ENCODE peak calls at places on chromosomes 12 and 14, in nine cellular contexts. X, Q, O, Z, M, W, K, L and U are unnamed samples.

GRCh38 chr14:68246074-68246980 is 426.7 kb downstream of the RAD51B start:
- DNase-seq in Z (no peak), L (no peak), O (peak; percentile 18), Q (no peak), W (no peak), M (no peak), K (no peak), X (no peak), U (no peak)

GRCh38 chr12:46376579-46376978 is 4.0 kb upstream of the SLC38A2 start:
- DNase-seq in M (no peak), K (no peak), W (no peak), X (no peak), Z (no peak), O (no peak), L (no peak), Q (no peak), U (no peak)

GRCh38 chr14:101595349-101595748 is 34.1 kb downstream of the DIO3 start:
- DNase-seq in L (no peak), O (no peak), Z (no peak), Q (peak; percentile 6), W (no peak), M (no peak), K (peak; percentile 10), X (no peak), U (no peak)

GRCh38 chr12:47903927-47904646 is 707 bp downstream of the VDR start:
- DNase-seq in O (peak; percentile 33), M (peak; percentile 66), X (no peak), K (peak; percentile 66), L (no peak), Q (peak; percentile 49), Z (peak; percentile 20), W (peak; percentile 73), U (peak; percentile 91)

GRCh38 chr14:76923422-76924362 is 97.5 kb downstream of the LRRC74A start:
- DNase-seq in M (no peak), W (no peak), Z (peak; percentile 71), O (no peak), Q (no peak), K (no peak), X (no peak), L (no peak), U (peak; percentile 19)

GRCh38 chr12:1064317-1064716 is 73.3 kb downstream of the ERC1 start:
- DNase-seq in K (no peak), M (no peak), W (no peak), X (no peak), O (no peak), Q (no peak), L (no peak), Z (no peak), U (no peak)

GRCh38 chr14:80933282-80933681 is 8.3 kb downstream of the CEP128 start:
- DNase-seq in K (no peak), Z (no peak), O (no peak), Q (no peak), X (no peak), L (no peak), W (no peak), M (no peak), U (no peak)

GRCh38 chr12:9256341-9256740 is 48.1 kb upstream of the PZP start:
- DNase-seq in K (no peak), O (no peak), X (no peak), W (no peak), Z (peak; percentile 22), Q (no peak), L (no peak), M (no peak), U (no peak)

GRCh38 chr12:108570743-108571603 is 8.6 kb downstream of the ISCU start:
- DNase-seq in Q (no peak), W (no peak), O (no peak), M (no peak), Z (peak; percentile 57), X (peak; percentile 30), K (no peak), L (peak; percentile 69), U (peak; percentile 23)

GRCh38 chr12:111434680-111435338 is 29.1 kb downstream of the SH2B3 start:
- DNase-seq in M (no peak), L (no peak), Z (peak; percentile 41), W (no peak), Q (peak; percentile 81), O (peak; percentile 59), X (no peak), K (peak; percentile 87), U (peak; percentile 60)

GRCh38 chr14:67680121-67680602 is 5.7 kb upstream of the VTI1B start:
- DNase-seq in O (no peak), W (no peak), L (no peak), X (no peak), M (no peak), Q (no peak), Z (no peak), K (no peak), U (no peak)

GRCh38 chr14:74140374-74140850 is 55.7 kb downstream of the LIN52 start:
- DNase-seq in Z (peak; percentile 29), L (peak; percentile 97), O (no peak), K (no peak), M (no peak), Q (no peak), X (peak; percentile 71), W (no peak), U (no peak)

GRCh38 chr14:78075610-78076277 is 94.4 kb upstream of the NRXN3 start:
- DNase-seq in O (no peak), K (no peak), X (no peak), L (no peak), Q (no peak), W (no peak), M (no peak), Z (no peak), U (no peak)

DNA sequence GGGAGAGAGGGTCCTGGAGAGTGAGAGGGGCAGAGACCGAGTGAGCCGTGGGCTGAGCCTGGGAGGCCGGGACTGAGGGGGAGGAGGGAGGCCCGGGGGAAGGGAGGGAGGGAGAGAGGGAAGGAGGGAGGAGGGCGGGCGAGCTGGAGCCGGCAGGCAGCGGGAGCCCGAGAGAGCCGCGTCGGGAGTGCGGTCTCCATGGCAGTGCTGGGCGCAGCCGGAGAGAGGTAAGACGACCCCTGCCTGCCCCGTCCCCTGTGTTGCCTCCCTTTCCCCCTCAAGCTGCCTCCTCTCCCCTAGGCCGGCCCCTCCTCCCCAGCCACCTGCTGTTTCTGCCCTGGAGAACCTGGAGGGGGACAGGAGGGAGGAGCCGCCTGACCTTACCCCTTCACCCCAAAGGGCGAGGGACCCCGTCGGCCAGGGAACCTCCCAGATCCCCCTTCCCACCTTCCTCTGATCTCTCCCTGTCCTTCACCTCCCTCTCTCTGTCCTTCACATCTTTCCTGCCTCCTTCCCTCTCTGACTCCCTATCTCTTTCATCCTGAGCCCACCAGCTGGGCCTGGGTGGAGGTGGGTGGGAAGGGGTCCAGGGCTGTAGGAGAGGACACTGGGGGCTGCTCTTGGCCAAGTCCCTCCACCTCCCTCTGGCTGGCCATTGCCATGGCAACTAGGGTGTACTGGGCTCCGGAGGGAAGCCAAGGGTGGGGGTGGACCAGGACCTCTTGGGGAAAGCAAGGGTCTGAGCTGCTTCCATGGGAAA is at the start of gene GPR162:
- DNase-seq in Z (peak; percentile 93), O (no peak), K (no peak), M (peak; percentile 52), Q (peak; percentile 67), L (no peak), W (no peak), X (peak; percentile 86), U (peak; percentile 59)
- H3K27ac ChIP-seq in Z (no peak within 1 kb of the TSS), O (no peak within 1 kb of the TSS), K (no peak within 1 kb of the TSS), M (peak within 1 kb of the TSS; percentile 73), Q (no peak within 1 kb of the TSS), L (no peak within 1 kb of the TSS), W (no peak within 1 kb of the TSS), X (peak within 1 kb of the TSS; percentile 70), U (no peak within 1 kb of the TSS)

DNA sequence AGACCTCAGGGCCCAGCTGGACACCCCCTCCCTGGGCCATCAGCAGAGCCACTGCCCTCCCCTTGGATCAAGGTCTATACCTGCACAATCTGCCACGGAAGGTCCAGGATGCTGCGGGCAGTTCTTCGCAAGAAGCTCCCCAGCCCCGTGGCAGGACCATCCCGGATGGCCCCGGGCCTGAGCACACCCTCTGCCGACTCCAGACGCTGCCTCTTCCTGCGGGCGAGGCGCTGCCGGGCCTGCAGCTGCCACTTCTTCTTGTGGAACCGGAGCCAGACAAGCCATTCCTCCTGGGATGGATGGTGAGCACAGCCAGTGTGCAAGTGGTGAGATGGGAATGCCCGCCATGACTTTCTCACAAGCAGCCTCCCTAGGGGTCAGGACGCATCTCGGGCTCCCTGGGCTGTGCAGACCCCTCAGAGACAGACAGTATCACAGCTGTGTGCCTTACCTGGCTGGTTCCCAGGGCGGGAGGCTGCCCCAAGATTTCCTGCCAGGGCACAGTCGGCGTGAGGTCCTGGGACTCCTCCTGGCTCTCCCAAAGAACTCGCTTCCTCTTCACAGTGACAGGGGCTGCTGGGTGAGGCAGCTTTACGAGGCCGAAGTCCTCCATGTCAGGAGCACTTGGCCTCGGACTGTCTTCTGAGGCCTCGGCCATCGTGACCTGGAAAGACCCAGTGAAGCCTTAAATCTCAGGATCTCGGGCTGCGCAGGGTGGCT is 30.8 kb downstream of the P2RX2 start:
- DNase-seq in O (no peak), X (no peak), L (no peak), Z (no peak), Q (no peak), M (no peak), K (no peak), W (no peak), U (no peak)
- H3K27ac ChIP-seq in O (no peak overlapping the region), X (no peak overlapping the region), L (no peak overlapping the region), Z (no peak overlapping the region), Q (no peak overlapping the region), M (no peak overlapping the region), K (no peak overlapping the region), W (no peak overlapping the region), U (no peak overlapping the region)

GRCh38 chr12:84969226-84969625 is 56.6 kb upstream of the SLC6A15 start:
- DNase-seq in Z (no peak), O (no peak), L (no peak), Q (no peak), W (no peak), X (no peak), K (no peak), M (no peak), U (no peak)
- H3K27ac ChIP-seq in Z (no peak overlapping the region), O (no peak overlapping the region), L (no peak overlapping the region), Q (no peak overlapping the region), W (no peak overlapping the region), X (no peak overlapping the region), K (no peak overlapping the region), M (no peak overlapping the region), U (no peak overlapping the region)

GRCh38 chr12:53389702-53390101 is 9.7 kb downstream of the SP1 start:
- DNase-seq in X (no peak), O (no peak), L (no peak), Z (no peak), Q (no peak), K (no peak), M (no peak), W (no peak), U (no peak)

GRCh38 chr12:53383258-53383657 is 3.3 kb downstream of the SP1 start:
- DNase-seq in W (no peak), L (no peak), Z (no peak), M (no peak), X (no peak), O (no peak), K (no peak), Q (no peak), U (no peak)

GRCh38 chr12:53391667-53392244 is 11.8 kb downstream of the SP1 start:
- DNase-seq in Q (no peak), K (no peak), X (no peak), M (no peak), W (no peak), Z (no peak), L (no peak), O (no peak), U (no peak)

DNA sequence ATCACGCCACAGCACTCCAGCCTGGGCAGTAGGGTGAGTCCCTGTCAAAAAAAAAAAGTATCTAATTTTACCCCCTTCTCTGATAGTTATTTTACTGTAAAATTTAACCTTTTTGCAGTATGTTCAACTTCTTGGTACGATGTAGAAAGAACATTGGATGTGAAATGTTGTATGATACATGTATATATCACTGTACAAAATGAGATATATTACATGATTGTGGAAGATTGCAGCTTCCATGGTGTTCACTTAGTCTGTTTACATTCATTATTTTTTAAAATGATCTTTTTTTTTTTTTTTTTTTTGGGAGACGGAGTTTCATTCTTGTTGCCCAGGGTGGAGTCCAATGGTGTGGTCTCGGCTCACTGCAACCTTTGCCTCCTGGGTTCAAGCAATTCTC is 9.0 kb downstream of the SP1 start:
- DNase-seq in Z (no peak), X (no peak), M (no peak), W (no peak), Q (no peak), L (no peak), K (no peak), O (no peak), U (no peak)
- H3K27ac ChIP-seq in Z (no peak overlapping the region), X (no peak overlapping the region), M (peak overlapping the region; percentile 85), W (peak overlapping the region; percentile 76), Q (no peak overlapping the region), L (no peak overlapping the region), K (no peak overlapping the region), O (no peak overlapping the region), U (no peak overlapping the region)